ENCODE peak calls at places on chromosome 2, in six cellular contexts. One of them, this sample, is unnamed.

GRCh38 chr2:161250864-161251436 is 57.3 kb upstream of the PSMD14 start:
- DNase-seq in spleen: no peak
- DNase-seq in AG09309: no peak
- DNase-seq in BJ: no peak
- DNase-seq in aorta: no peak
- DNase-seq in H7: peak
- DNase-seq in this sample: no peak

GRCh38 chr2:240948905-240949790 is 43.0 kb downstream of the CROCC2 start:
- DNase-seq in BJ: no peak
- DNase-seq in AG09309: no peak
- DNase-seq in H7: peak
- DNase-seq in aorta: peak
- DNase-seq in spleen: peak
- DNase-seq in this sample: no peak

GRCh38 chr2:120684225-120684624 is 51.4 kb upstream of the GLI2 start:
- DNase-seq in aorta: no peak
- DNase-seq in AG09309: peak
- DNase-seq in spleen: peak
- DNase-seq in H7: no peak
- DNase-seq in BJ: peak
- DNase-seq in this sample: no peak

GRCh38 chr2:9982248-9982647 is 30.8 kb downstream of the GRHL1 start:
- DNase-seq in H7: no peak
- DNase-seq in aorta: no peak
- DNase-seq in BJ: peak
- DNase-seq in spleen: no peak
- DNase-seq in AG09309: peak
- DNase-seq in this sample: peak

GRCh38 chr2:17822452-17823117 is 6.3 kb downstream of the MSGN1 start:
- DNase-seq in BJ: no peak
- DNase-seq in H7: no peak
- DNase-seq in AG09309: no peak
- DNase-seq in spleen: no peak
- DNase-seq in aorta: no peak
- DNase-seq in this sample: no peak

GRCh38 chr2:163348843-163349395 is 386.9 kb downstream of the FIGN start:
- DNase-seq in aorta: no peak
- DNase-seq in H7: no peak
- DNase-seq in AG09309: peak
- DNase-seq in BJ: peak
- DNase-seq in spleen: no peak
- DNase-seq in this sample: no peak

GRCh38 chr2:183224933-183225332 is 100.7 kb downstream of the NUP35 start:
- DNase-seq in spleen: no peak
- DNase-seq in H7: no peak
- DNase-seq in BJ: no peak
- DNase-seq in aorta: no peak
- DNase-seq in AG09309: no peak
- DNase-seq in this sample: peak

GRCh38 chr2:204897561-204897960 is 352.3 kb downstream of the PARD3B start:
- DNase-seq in aorta: no peak
- DNase-seq in spleen: no peak
- DNase-seq in BJ: no peak
- DNase-seq in AG09309: no peak
- DNase-seq in H7: no peak
- DNase-seq in this sample: no peak

GRCh38 chr2:223930002-223930976 is 14.8 kb downstream of the WDFY1 start:
- DNase-seq in H7: no peak
- DNase-seq in AG09309: no peak
- DNase-seq in aorta: peak
- DNase-seq in spleen: peak
- DNase-seq in BJ: no peak
- DNase-seq in this sample: no peak

This sample was measured in GM04504.